ENCODE peak calls at places on chromosomes 4 and X, in nine cellular contexts. R, N, G, V, O, A, X, J and D are unnamed samples.
A peak's percentile ranks its signal among the peaks of the same experiment; 100 is the strongest.

GRCh38 chr4:118351851-118352827 is 664 bp downstream of the PRSS12 start:
- DNase-seq in J (no peak), X (no peak), A (peak; percentile 32), N (peak; percentile 62), V (peak; percentile 22), O (no peak), G (peak; percentile 79), R (no peak), D (no peak)

GRCh38 chrX:118730500-118731247 is 3.3 kb downstream of the IL13RA1 start:
- DNase-seq in G (no peak), J (no peak), O (peak; percentile 64), A (no peak), N (peak; percentile 84), V (no peak), X (no peak), R (no peak), D (no peak)

GRCh38 chr4:11824557-11824956 is 395.9 kb upstream of the HS3ST1 start:
- DNase-seq in G (no peak), R (no peak), X (no peak), V (no peak), J (no peak), O (no peak), A (no peak), N (no peak), D (no peak)

GRCh38 chr4:36414248-36414647 is 132.8 kb downstream of the DTHD1 start:
- DNase-seq in A (no peak), G (no peak), V (no peak), X (no peak), J (no peak), N (no peak), R (no peak), O (no peak), D (no peak)

GRCh38 chr4:54930226-54930625 is 195.2 kb downstream of the KDR start:
- DNase-seq in A (no peak), G (no peak), V (no peak), R (no peak), O (peak; percentile 85), J (no peak), N (no peak), X (no peak), D (peak; percentile 52)

GRCh38 chr4:102627831-102628523 is 126.8 kb downstream of the NFKB1 start:
- DNase-seq in R (no peak), O (peak; percentile 83), V (no peak), A (no peak), G (no peak), N (peak; percentile 15), J (no peak), X (no peak), D (no peak)

GRCh38 chr4:124018383-124019317 is 622.1 kb downstream of the SPRY1 start:
- DNase-seq in O (peak; percentile 59), X (no peak), R (peak; percentile 33), J (peak; percentile 77), G (no peak), A (peak; percentile 42), N (peak; percentile 51), V (peak; percentile 39), D (peak; percentile 38)

GRCh38 chr4:7817877-7818675 is 121.6 kb downstream of the AFAP1 start:
- DNase-seq in V (no peak), R (no peak), X (no peak), N (peak; percentile 58), J (no peak), G (no peak), A (no peak), O (peak; percentile 42), D (peak; percentile 63)

GRCh38 chr4:103756736-103757135 is 37.0 kb upstream of the TACR3 start:
- DNase-seq in A (no peak), R (no peak), X (no peak), J (no peak), V (no peak), N (no peak), G (no peak), O (no peak), D (no peak)

GRCh38 chr4:1772869-1773538 is 20.1 kb upstream of the FGFR3 start:
- DNase-seq in A (no peak), R (no peak), V (no peak), G (no peak), X (no peak), J (no peak), O (no peak), N (no peak), D (no peak)

GRCh38 chrX:68945081-68945602 is 116.3 kb downstream of the EFNB1 start:
- DNase-seq in A (peak; percentile 14), G (no peak), O (no peak), R (no peak), J (no peak), X (no peak), N (no peak), V (no peak), D (no peak)

GRCh38 chr4:3293410-3294391 is 880 bp downstream of the RGS12 start:
- DNase-seq in R (no peak), N (no peak), A (no peak), O (no peak), X (no peak), V (no peak), G (peak; percentile 81), J (no peak), D (no peak)

GRCh38 chrX:132270699-132271098 is 51.5 kb upstream of the RAP2C start:
- DNase-seq in X (peak; percentile 0), G (no peak), N (peak; percentile 95), O (peak; percentile 78), A (peak; percentile 29), V (peak; percentile 54), J (peak; percentile 69), R (no peak), D (peak; percentile 43)

DNA sequence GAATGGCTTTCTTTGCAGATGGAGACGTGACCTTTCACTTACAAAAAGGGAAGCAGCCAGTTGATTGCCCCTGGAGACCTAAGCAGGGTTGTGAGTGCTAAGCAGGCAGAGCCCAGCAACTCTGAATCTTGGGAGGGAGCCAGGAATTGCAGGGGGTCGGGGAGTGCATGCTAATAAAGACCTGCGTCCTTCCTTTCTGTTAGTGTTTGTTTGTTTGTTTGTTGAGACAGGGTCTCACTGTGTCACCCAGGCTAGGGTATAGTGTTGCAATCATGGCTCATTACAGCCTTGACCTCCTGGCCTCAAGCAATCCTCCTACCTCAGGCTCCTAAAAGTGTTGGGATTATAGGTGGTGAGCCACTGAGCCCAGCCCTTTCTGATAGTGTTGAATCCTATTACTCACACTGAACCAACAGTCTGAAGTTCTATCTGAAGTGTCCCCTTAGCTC is 137.4 kb downstream of the CEP135 start:
- DNase-seq in O (no peak), J (no peak), R (no peak), X (no peak), G (no peak), A (no peak), V (no peak), N (no peak), D (no peak)
- H3K27ac ChIP-seq in O (no peak overlapping the region), J (no peak overlapping the region), R (no peak overlapping the region), X (no peak overlapping the region), G (no peak overlapping the region), A (no peak overlapping the region), V (no peak overlapping the region), N (no peak overlapping the region), D (no peak overlapping the region)

GRCh38 chr4:43853565-43854345 is 594.9 kb downstream of the KCTD8 start:
- DNase-seq in O (peak; percentile 10), V (no peak), N (no peak), R (no peak), X (no peak), G (no peak), A (no peak), J (no peak), D (no peak)

DNA sequence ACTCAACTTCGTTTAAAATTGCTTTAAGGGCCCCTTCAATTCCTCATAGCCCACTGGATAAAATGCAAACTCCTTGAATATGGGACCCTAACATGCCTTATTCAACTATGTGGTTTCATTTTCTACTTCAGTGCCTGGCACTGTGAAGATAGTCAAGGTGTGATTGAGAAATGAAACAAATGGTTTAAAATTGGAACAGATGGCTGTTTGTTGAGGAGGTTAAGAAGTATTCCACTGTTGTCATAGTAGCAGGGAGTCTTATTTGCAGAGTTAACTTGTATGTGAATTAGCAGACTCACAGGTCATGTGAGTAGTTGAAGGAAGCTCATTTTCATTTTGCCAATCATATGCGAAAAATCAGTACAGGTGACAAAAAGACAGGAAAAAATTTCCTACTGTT is 593.3 kb downstream of the KCTD8 start:
- DNase-seq in N (no peak), G (no peak), R (no peak), J (no peak), O (no peak), A (no peak), X (no peak), V (no peak), D (no peak)
- H3K27ac ChIP-seq in N (no peak overlapping the region), G (no peak overlapping the region), R (no peak overlapping the region), J (no peak overlapping the region), O (no peak overlapping the region), A (no peak overlapping the region), X (no peak overlapping the region), V (no peak overlapping the region), D (no peak overlapping the region)

DNA sequence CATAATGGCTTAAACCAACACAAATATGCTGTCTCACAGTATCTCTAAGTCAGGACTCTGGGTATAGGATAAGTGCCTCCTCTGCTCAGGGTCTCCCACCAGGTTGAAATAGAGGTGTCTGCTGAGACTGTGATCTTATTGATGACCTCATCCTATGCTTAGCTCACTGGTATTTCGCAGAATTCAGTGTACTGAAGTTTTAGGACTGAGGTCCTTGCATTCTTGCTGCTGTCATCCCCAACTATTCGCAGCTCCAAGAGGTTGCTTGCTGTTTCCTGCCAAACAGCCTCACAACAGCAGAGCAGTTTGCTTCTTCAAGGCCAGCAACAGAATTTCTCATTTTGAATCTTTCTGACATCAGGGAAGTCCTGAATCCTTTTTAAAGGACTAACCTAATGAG is 53.4 kb downstream of the ATP10D start:
- DNase-seq in O (peak; percentile 59), G (no peak), R (no peak), V (no peak), N (no peak), X (no peak), J (no peak), A (no peak), D (no peak)
- H3K27ac ChIP-seq in O (peak overlapping the region; percentile 33), G (no peak overlapping the region), R (no peak overlapping the region), V (no peak overlapping the region), N (no peak overlapping the region), X (no peak overlapping the region), J (no peak overlapping the region), A (no peak overlapping the region), D (no peak overlapping the region)

GRCh38 chr4:174422893-174423256 is 99.4 kb downstream of the HPGD start:
- DNase-seq in R (no peak), X (no peak), V (no peak), O (no peak), A (no peak), G (no peak), J (no peak), N (no peak), D (no peak)

GRCh38 chr4:174425669-174426068 is 96.6 kb downstream of the HPGD start:
- DNase-seq in J (no peak), R (no peak), G (no peak), N (no peak), A (no peak), X (no peak), O (no peak), V (no peak), D (no peak)

GRCh38 chr4:174420317-174420716 is 102.0 kb downstream of the HPGD start:
- DNase-seq in J (no peak), X (no peak), N (no peak), R (no peak), O (no peak), A (no peak), V (no peak), G (no peak), D (no peak)

GRCh38 chr4:174427562-174428140 is 94.6 kb downstream of the HPGD start:
- DNase-seq in R (no peak), O (no peak), N (peak; percentile 26), G (no peak), A (no peak), V (no peak), J (no peak), X (no peak), D (no peak)

GRCh38 chr4:174423257-174423944 is 98.9 kb downstream of the HPGD start:
- DNase-seq in G (no peak), A (no peak), R (no peak), X (no peak), N (peak; percentile 77), V (peak; percentile 15), J (no peak), O (peak; percentile 85), D (peak; percentile 44)
- H3K27ac ChIP-seq in G (no peak overlapping the region), A (no peak overlapping the region), R (no peak overlapping the region), X (peak overlapping the region; percentile 70), N (no peak overlapping the region), V (no peak overlapping the region), J (no peak overlapping the region), O (no peak overlapping the region), D (no peak overlapping the region)